ENCODE peak calls at places on chromosomes 16 and 17, in five cellular contexts. H, A, L, Z and N are unnamed samples.
A peak's percentile ranks its signal among the peaks of the same experiment; 100 is the strongest.

GRCh38 chr16:51355871-51356270 is 204.8 kb upstream of the SALL1 start:
- DNase-seq in H (no peak), A (no peak), L (no peak), Z (no peak), N (no peak)

GRCh38 chr17:50815400-50815799 is 20.0 kb upstream of the WFIKKN2 start:
- DNase-seq in H (no peak), A (no peak), L (no peak), Z (no peak), N (no peak)

GRCh38 chr17:21417921-21418320 is 41.8 kb downstream of the KCNJ12 start:
- DNase-seq in H (no peak), A (no peak), L (no peak), Z (no peak), N (no peak)

GRCh38 chr17:43027091-43028032 is 2.3 kb downstream of the RND2 start:
- DNase-seq in H (peak; percentile 80), A (no peak), L (no peak), Z (no peak), N (no peak)

GRCh38 chr17:47682138-47682537 is 11.8 kb upstream of the TBKBP1 start:
- DNase-seq in H (no peak), A (no peak), L (no peak), Z (no peak), N (no peak)

GRCh38 chr17:45130640-45131293 is 1.5 kb downstream of the PLCD3 start:
- DNase-seq in H (no peak), A (no peak), L (no peak), Z (no peak), N (no peak)

GRCh38 chr17:48391460-48391859 is 38.6 kb downstream of the SKAP1 start:
- DNase-seq in H (no peak), A (no peak), L (no peak), Z (no peak), N (no peak)

GRCh38 chr16:1729445-1729844 is 23.4 kb downstream of the MAPK8IP3 start:
- DNase-seq in H (no peak), A (no peak), L (no peak), Z (no peak), N (no peak)

GRCh38 chr17:72338304-72338703 is 217.5 kb downstream of the SOX9 start:
- DNase-seq in H (no peak), A (peak; percentile 33), L (no peak), Z (no peak), N (no peak)

GRCh38 chr17:31456814-31457213 is 65.3 kb downstream of the RAB11FIP4 start:
- DNase-seq in H (no peak), A (no peak), L (no peak), Z (no peak), N (no peak)

GRCh38 chr16:76577003-76577402 is 299.8 kb downstream of the CNTNAP4 start:
- DNase-seq in H (no peak), A (no peak), L (no peak), Z (no peak), N (no peak)

DNA sequence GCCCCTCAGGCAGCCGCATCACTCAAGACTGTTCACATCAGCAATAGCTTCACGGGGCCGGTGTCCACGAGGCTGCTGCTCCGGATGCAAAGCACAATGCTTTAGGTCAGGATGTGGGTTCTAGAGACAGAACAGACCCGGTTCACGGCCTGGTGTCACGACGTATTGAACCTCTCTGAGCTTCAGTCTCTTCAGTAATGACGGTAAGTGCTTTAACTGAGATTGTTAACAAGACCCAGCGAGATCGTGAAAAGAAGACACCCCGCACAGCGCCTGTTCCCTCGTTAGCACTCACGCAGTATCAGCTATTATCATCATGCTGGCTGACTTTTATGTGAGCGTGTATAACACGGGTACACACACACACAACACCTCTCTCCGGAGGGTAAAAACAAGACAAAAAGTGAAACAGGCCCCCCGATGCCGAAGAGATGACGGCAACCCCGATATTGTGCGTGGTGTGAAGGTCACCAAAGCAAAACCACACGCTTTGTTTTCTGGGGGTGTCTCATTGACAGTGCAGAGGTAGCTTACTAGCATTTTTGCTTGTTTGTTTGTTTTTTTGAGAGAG is 21.4 kb upstream of the ABR start:
- DNase-seq in H (no peak), A (no peak), L (no peak), Z (no peak), N (no peak)
- H3K4me2 ChIP-seq in H (no peak overlapping the region), A (no peak overlapping the region), L (no peak overlapping the region), Z (no peak overlapping the region), N (no peak overlapping the region)

DNA sequence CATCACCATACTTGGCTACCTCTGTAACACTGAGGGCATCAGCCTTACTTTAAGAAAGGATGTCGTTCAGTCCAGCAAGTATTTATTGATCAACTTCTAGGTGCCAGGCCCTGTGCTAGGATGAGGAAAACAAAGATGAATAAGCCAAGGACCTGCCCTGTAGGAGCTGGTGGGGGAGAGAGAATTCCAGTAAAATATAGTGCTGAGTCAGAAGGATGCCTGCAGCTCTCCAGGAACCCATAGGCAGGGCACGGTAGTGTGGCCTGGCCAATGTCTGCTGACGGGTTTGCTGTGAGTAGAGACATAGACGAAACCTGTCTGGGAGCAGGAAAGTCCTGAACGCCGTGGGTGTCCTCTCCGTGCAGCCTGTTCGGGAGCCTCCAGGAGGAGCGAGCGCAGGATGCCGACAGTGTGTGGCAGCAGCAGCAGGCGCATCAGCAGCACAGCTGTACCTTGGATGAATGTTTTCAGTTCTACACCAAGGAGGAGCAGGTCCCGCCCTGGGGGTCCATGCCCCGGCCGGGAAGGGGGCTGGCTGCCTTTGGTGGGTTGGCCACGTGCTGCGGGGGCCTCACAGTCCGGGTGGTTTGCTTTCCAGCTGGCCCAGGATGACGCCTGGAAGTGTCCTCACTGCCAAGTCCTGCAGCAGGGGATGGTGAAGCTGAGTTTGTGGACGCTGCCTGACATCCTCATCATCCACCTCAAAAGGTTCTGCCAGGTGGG is 55.6 kb downstream of the USP43 start:
- DNase-seq in H (no peak), A (no peak), L (no peak), Z (no peak), N (no peak)
- H3K4me2 ChIP-seq in H (no peak overlapping the region), A (no peak overlapping the region), L (no peak overlapping the region), Z (no peak overlapping the region), N (no peak overlapping the region)

GRCh38 chr17:69502488-69502887 is 88.0 kb downstream of the MAP2K6 start:
- DNase-seq in H (no peak), A (no peak), L (no peak), Z (no peak), N (no peak)

GRCh38 chr17:69501591-69502468 is 87.3 kb downstream of the MAP2K6 start:
- DNase-seq in H (peak; percentile 66), A (peak; percentile 81), L (peak; percentile 90), Z (peak; percentile 24), N (peak; percentile 27)

GRCh38 chr17:69500911-69501429 is 86.5 kb downstream of the MAP2K6 start:
- DNase-seq in H (no peak), A (no peak), L (no peak), Z (no peak), N (no peak)

GRCh38 chr17:69505740-69506139 is 91.2 kb downstream of the MAP2K6 start:
- DNase-seq in H (no peak), A (no peak), L (no peak), Z (no peak), N (no peak)

GRCh38 chr17:69503711-69504110 is 89.2 kb downstream of the MAP2K6 start:
- DNase-seq in H (no peak), A (no peak), L (no peak), Z (no peak), N (no peak)
- H3K4me2 ChIP-seq in H (no peak overlapping the region), A (no peak overlapping the region), L (no peak overlapping the region), Z (no peak overlapping the region), N (no peak overlapping the region)

DNA sequence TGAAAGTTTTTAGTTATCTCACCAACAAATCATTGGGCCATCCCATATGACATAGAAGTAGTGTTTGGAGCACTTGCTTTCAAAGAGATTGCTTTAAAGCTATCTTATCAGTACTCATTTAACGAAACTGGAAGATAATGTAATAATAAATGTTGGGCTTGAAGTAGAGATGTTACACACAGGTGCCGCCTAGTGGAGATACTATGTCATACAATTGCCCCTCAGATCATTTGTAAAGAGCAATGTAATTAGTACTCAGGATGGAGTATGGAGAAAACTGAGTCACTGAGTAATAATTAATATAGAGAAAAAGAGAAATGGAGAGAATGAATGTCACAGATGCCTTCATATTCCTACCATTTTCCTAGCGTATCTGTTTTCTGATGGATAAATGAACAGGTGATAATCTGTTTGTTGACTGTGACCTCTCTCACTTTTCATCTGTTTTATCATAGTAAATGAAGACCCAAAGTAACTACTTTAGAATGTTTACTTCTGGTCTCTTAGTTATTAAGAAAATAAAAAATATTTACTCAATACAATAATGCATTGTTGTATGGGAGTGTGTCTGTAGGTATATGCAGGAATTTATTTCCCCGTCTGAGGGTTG is 80.4 kb downstream of the EFCAB5 start:
- DNase-seq in H (no peak), A (peak; percentile 41), L (peak; percentile 61), Z (peak; percentile 54), N (peak; percentile 66)
- H3K4me2 ChIP-seq in H (no peak overlapping the region), A (peak overlapping the region; percentile 64), L (peak overlapping the region; percentile 45), Z (peak overlapping the region; percentile 48), N (no peak overlapping the region)